ENCODE peak calls at places on chromosome 3, in five cellular contexts. S is heart right ventricle, H is pancreas, E is psoas muscle, K is cardiac muscle cell. A is an unnamed sample. For H3K4me1 and H3K27me3, the result is how much of the 10 kb centered on the place peaks cover.

GRCh38 chr3:136142592-136142991 is 53.5 kb downstream of the MSL2 start:
- DNase-seq in E (no peak), K (no peak), S (no peak), H (no peak), A (no peak)

GRCh38 chr3:122907471-122907870 is 112.6 kb downstream of the SLC49A4 start:
- DNase-seq in K (no peak), S (no peak), H (no peak), E (no peak), A (no peak)

GRCh38 chr3:70871909-70872656 is 559.6 kb upstream of the MDFIC2 start:
- DNase-seq in S (no peak), E (no peak), K (no peak), H (no peak), A (no peak)

GRCh38 chr3:193851416-193851815 is 258.4 kb downstream of the OPA1 start:
- DNase-seq in K (no peak), H (no peak), S (no peak), E (no peak), A (no peak)

GRCh38 chr3:44992555-44993470 is 16.8 kb downstream of the EXOSC7 start:
- DNase-seq in K (peak), S (no peak), H (no peak), E (no peak), A (no peak)

GRCh38 chr3:188153498-188153948 is 434 bp upstream of the LPP start:
- DNase-seq in E (peak), S (peak), K (peak), H (peak), A (peak)

GRCh38 chr3:156298938-156299337 is 178.6 kb downstream of the KCNAB1 start:
- DNase-seq in E (peak), H (peak), K (no peak), S (peak), A (peak)

GRCh38 chr3:70856414-70857162 is 544.1 kb upstream of the MDFIC2 start:
- DNase-seq in K (no peak), H (no peak), E (no peak), S (no peak), A (no peak)

GRCh38 chr3:17195856-17196604 is 311.3 kb downstream of the PLCL2 start:
- DNase-seq in H (no peak), E (no peak), K (peak), S (no peak), A (no peak)

GRCh38 chr3:64176461-64176996 is 48.7 kb downstream of the PRICKLE2 start:
- DNase-seq in S (no peak), E (no peak), H (no peak), K (no peak), A (no peak)

GRCh38 chr3:18069564-18069963 is 327.1 kb upstream of the TBC1D5 start:
- DNase-seq in H (no peak), S (no peak), K (no peak), E (no peak), A (no peak)

GRCh38 chr3:30286007-30286669 is 320.3 kb upstream of the TGFBR2 start:
- DNase-seq in K (no peak), H (peak), S (peak), E (peak), A (peak)

GRCh38 chr3:58564456-58565160 is 12.6 kb downstream of the FAM107A start:
- DNase-seq in S (no peak), E (no peak), H (peak), K (no peak), A (peak)

GRCh38 chr3:58234516-58234931 is 3.1 kb upstream of the ABHD6 start:
- DNase-seq in K (no peak), S (no peak), E (no peak), H (no peak), A (no peak)

GRCh38 chr3:69649713-69650419 is 89.4 kb upstream of the MITF start:
- DNase-seq in H (no peak), E (no peak), S (no peak), K (no peak), A (no peak)

GRCh38 chr3:59085976-59086375 is 36.2 kb upstream of the CFAP20DC start:
- DNase-seq in H (no peak), K (no peak), E (no peak), S (no peak), A (no peak)

GRCh38 chr3:42875325-42876151 is at the start of gene CYP8B1:
- DNase-seq in S (no peak), E (no peak), K (no peak), H (no peak), A (peak)

GRCh38 chr3:139928708-139929505 is 6.1 kb upstream of the CLSTN2 start:
- DNase-seq in S (no peak), E (no peak), K (no peak), H (no peak), A (no peak)

GRCh38 chr3:29152379-29152778 is 128.5 kb upstream of the RBMS3 start:
- DNase-seq in E (no peak), K (no peak), S (no peak), H (no peak), A (no peak)

GRCh38 chr3:187737401-187738088 is 7.7 kb downstream of the BCL6 start:
- DNase-seq in E (peak), K (peak), H (peak), S (peak), A (peak)

GRCh38 chr3:119418091-119418512 is 45.3 kb downstream of the TMEM39A start:
- DNase-seq in H (no peak), K (peak), E (no peak), S (no peak), A (no peak)

GRCh38 chr3:135148431-135148830 is 353.4 kb downstream of the EPHB1 start:
- DNase-seq in K (no peak), E (peak), H (no peak), S (peak), A (peak)

GRCh38 chr3:31343075-31343474 is 189.7 kb upstream of the STT3B start:
- DNase-seq in S (no peak), K (no peak), H (no peak), E (no peak), A (no peak)

GRCh38 chr3:28317438-28318022 is 31.0 kb upstream of the ZCWPW2 start:
- DNase-seq in H (peak), K (peak), E (no peak), S (no peak), A (peak)

GRCh38 chr3:94617312-94617711 is 554.5 kb downstream of the NSUN3 start:
- DNase-seq in K (no peak), H (no peak), S (no peak), E (no peak), A (no peak)

GRCh38 chr3:5294360-5294759 is 106.9 kb downstream of the EDEM1 start:
- DNase-seq in E (no peak), H (no peak), K (no peak), S (no peak), A (no peak)

GRCh38 chr3:193975072-193975535 is 160.8 kb upstream of the HES1 start:
- DNase-seq in E (no peak), H (no peak), K (peak), S (no peak), A (no peak)

GRCh38 chr3:119912220-119912619 is 130.3 kb downstream of the NR1I2 start:
- DNase-seq in E (no peak), K (no peak), S (no peak), H (no peak), A (no peak)

GRCh38 chr3:139934557-139935070 is 371 bp upstream of the CLSTN2 start:
- DNase-seq in K (peak), E (peak), S (peak), H (peak), A (peak)

GRCh38 chr3:10532939-10533730 is 27.7 kb upstream of the ATP2B2 start:
- DNase-seq in E (no peak), H (no peak), S (no peak), K (no peak), A (no peak)

GRCh38 chr3:66363133-66363532 is 137.7 kb downstream of the LRIG1 start:
- DNase-seq in E (no peak), K (no peak), H (no peak), S (no peak), A (no peak)

GRCh38 chr3:45944830-45945620 is 1.8 kb downstream of the CXCR6 start:
- DNase-seq in K (no peak), H (no peak), S (no peak), E (no peak), A (no peak)

GRCh38 chr3:174287601-174288180 is 571.4 kb upstream of the NAALADL2 start:
- DNase-seq in H (no peak), S (no peak), E (no peak), K (no peak), A (no peak)

GRCh38 chr3:47018269-47018611 is 38.8 kb downstream of the NBEAL2 start:
- DNase-seq in S (no peak), H (no peak), K (no peak), E (no peak), A (no peak)

GRCh38 chr3:29099296-29099695 is 181.6 kb upstream of the RBMS3 start:
- DNase-seq in H (no peak), K (peak), E (no peak), S (no peak), A (no peak)

GRCh38 chr3:29643034-29643425 is 362.2 kb downstream of the RBMS3 start:
- DNase-seq in K (no peak), H (no peak), E (no peak), S (no peak), A (no peak)

GRCh38 chr3:161108840-161109239 is 3.7 kb upstream of the B3GALNT1 start:
- DNase-seq in S (no peak), K (no peak), H (no peak), E (no peak), A (no peak)

GRCh38 chr3:30786360-30786759 is 108.1 kb downstream of the GADL1 start:
- DNase-seq in H (no peak), K (no peak), E (no peak), S (no peak), A (no peak)

GRCh38 chr3:18828637-18829036 is 319.7 kb upstream of the KCNH8 start:
- DNase-seq in H (no peak), E (no peak), S (no peak), K (no peak), A (no peak)

GRCh38 chr3:126488205-126488604 is 12.5 kb upstream of the ZXDC start:
- DNase-seq in K (peak), S (no peak), E (no peak), H (no peak), A (no peak)
- H3K4me1 ChIP-seq in K (under half), S (under half), E (under half), H (under half), A (under half)

DNA sequence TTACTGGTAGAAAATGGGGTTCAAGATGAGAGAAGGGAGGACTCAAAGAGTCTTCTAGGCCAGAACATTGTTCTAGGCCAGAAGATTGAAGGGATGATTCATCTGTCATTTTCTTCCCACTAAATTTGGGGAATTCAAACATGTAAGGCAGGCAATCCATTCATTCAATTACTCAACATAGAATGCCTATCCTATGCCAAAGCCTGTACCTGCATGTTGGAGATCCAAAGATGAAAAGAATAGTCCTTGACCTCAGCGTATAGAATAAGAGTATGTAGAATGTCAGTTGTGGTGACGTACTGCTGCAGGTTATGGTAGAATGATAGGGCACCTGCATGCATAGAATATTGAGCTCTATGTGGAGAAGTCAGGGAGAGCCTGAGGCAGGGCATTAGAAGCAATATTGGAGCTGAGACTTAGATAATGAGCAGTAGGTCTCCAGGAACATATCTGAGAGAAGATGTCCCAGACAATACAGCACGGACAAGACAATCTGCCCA is 49.7 kb downstream of the STAC start:
- DNase-seq in S (no peak), E (no peak), K (no peak), H (no peak), A (no peak)
- H3K27me3 ChIP-seq in S (under half), E (under half), K (under half), H (under half), A (under half)

GRCh38 chr3:49806838-49807237 is 3.8 kb downstream of the INKA1 start:
- DNase-seq in S (no peak), K (no peak), H (no peak), E (no peak), A (no peak)

GRCh38 chr3:49805367-49805782 is 2.3 kb downstream of the INKA1 start:
- DNase-seq in H (peak), E (peak), S (peak), K (peak), A (peak)

GRCh38 chr3:49804141-49805041 is 1.3 kb downstream of the INKA1 start:
- DNase-seq in E (peak), S (peak), K (no peak), H (no peak), A (peak)

GRCh38 chr3:49805884-49806701 is 3.0 kb downstream of the INKA1 start:
- DNase-seq in K (no peak), H (no peak), E (no peak), S (peak), A (peak)

GRCh38 chr3:49807427-49808114 is 4.5 kb downstream of the INKA1 start:
- DNase-seq in E (no peak), H (no peak), S (peak), K (no peak), A (no peak)
- H3K4me1 ChIP-seq in E (under half), H (under half), S (half or more), K (under half), A (under half)

DNA sequence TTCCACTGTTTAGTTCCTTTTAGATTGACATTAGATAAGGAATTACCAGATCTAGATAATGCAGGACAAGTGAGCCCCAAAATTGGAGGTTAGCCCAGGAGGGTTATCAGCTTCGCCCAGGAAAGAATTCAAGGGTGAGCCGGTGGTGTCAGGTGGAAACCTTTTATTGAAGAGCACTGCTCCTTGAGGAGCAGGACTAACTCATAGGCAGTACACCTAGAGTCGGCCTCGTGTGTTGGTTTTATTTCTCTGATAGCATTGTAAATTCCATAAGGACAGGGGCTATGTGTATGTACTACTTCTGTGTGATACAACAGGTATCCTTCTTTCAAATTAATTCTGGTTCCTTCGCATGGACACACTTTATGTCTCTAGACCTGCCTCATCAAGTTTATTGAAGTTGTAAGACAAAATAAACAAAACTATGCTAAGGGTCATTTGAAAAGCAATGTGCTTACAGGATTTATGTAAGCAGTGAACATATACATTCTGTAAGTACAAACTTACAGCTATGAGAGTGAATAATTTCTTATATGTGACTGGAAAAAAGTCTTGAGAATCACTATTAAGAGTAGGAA is 57.2 kb downstream of the SNX4 start:
- DNase-seq in K (no peak), S (no peak), E (no peak), H (no peak), A (no peak)
- H3K27me3 ChIP-seq in K (under half), S (under half), E (under half), H (under half), A (under half)

GRCh38 chr3:150602426-150603089 is 563 bp upstream of the SELENOT start:
- DNase-seq in H (no peak), K (no peak), S (no peak), E (no peak), A (no peak)

GRCh38 chr3:150603090-150603887 is at the start of gene SELENOT:
- DNase-seq in H (peak), K (peak), S (peak), E (peak), A (peak)

GRCh38 chr3:150607267-150608065 is 4.3 kb downstream of the SELENOT start:
- DNase-seq in H (no peak), S (no peak), K (peak), E (no peak), A (no peak)

GRCh38 chr3:150605998-150606641 is 3.0 kb downstream of the SELENOT start:
- DNase-seq in K (no peak), E (no peak), S (no peak), H (no peak), A (no peak)

DNA sequence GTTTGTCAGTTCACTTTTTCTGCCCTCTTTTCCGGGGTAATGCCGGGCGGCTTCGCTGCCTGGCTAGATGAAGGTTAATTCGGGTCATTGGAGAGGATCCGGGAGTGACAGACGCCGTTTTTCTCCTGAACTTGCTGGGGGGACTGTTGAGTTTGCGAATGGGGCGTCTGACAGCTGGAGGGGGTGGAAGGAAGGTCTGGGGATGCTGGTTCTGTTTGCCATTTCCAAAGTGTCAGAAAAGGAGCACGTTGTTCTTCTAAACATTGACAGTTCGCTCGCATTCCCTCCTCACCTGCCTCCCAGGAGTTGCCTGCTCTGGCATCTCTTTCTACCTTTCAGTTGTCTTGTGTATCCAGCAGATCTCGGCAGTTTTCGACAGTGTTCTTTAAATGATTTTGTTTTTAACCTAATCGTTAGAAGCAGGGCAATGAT is 783 bp downstream of the SELENOT start:
- DNase-seq in H (no peak), S (no peak), E (no peak), K (peak), A (no peak)
- H3K4me1 ChIP-seq in H (under half), S (under half), E (under half), K (under half), A (under half)

GRCh38 chr3:152388631-152389030 is 119.9 kb downstream of the MBNL1 start:
- DNase-seq in K (no peak), H (no peak), S (no peak), E (no peak), A (no peak)
- H3K27me3 ChIP-seq in K (under half), H (under half), S (under half), E (under half), A (under half)

DNA sequence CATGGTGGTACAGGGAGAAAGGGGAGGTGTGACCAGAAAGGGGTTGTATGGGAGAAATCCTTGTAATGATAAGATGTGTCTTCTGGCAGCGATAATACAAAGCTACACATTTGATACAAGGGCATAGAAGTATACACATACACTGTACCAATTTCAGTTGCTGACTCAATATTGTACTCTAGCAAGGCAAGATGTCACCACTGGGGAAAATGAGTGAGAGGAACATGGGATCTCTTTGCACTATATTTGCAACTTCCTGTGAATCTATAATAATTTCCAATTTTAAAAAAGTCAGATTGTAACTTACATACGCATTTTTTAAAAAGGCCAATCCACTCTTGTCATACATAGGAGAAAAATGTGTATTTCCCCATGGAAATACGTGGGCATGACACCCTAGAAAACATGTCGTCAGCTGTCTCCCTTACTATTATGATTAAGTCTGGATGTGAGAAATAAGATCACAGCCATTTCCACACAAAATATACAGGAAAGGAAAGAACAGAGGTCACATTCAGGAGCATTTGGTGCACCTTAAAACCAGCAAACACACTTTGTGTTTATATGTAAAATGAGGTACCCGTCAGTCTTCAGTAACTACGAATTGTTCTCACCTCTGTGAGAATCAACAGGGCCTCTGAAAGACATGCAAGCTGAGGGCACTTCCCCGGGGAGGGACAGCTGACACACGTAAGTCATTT is 22.9 kb downstream of the PRR23E start:
- DNase-seq in S (no peak), K (no peak), E (no peak), H (no peak), A (no peak)
- H3K4me1 ChIP-seq in S (under half), K (under half), E (under half), H (under half), A (under half)

DNA sequence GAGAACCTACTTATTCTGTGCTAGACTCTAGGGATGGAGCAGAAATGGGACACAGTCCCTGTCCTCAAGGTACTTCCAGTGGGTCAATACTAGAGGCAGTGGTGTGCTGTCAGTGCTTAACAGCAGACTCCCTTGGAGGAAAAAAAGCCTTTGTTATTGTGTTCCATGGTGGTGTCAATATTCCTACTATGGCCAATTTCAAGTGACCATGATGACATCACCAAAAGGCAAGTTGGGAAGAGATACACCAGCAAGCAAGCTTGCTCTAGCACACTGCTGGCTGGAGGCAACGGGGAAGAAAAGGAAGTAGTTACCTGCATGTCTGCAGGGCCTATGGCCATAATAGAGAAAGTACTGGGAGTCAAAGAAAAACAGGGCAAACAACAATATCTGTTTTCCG is 89.6 kb upstream of the ETV5 start:
- DNase-seq in H (no peak), K (no peak), S (no peak), E (no peak), A (no peak)
- H3K27me3 ChIP-seq in H (under half), K (under half), S (under half), E (under half), A (under half)

A was measured in right lobe of liver.